ENCODE peak calls at places on chromosomes 16 and 17, in six cellular contexts. O, J, N, S, D and X are unnamed samples.

GRCh38 chr16:87336850-87337240 is 19.7 kb upstream of the C16orf95 start:
- DNase-seq in O (no peak), J (no peak), N (peak; percentile 11), S (no peak), D (no peak), X (no peak)

GRCh38 chr17:40356906-40357861 is 7.4 kb downstream of the GJD3 start:
- DNase-seq in O (no peak), J (no peak), N (no peak), S (no peak), D (no peak), X (no peak)

GRCh38 chr17:36703860-36704266 is 102.5 kb downstream of the MRM1 start:
- DNase-seq in O (peak; percentile 15), J (no peak), N (no peak), S (peak; percentile 70), D (peak; percentile 88), X (peak; percentile 33)

GRCh38 chr16:54282202-54282922 is 4.2 kb downstream of the IRX3 start:
- DNase-seq in O (peak; percentile 4), J (peak; percentile 63), N (peak; percentile 30), S (peak; percentile 51), D (peak; percentile 88), X (peak; percentile 60)

GRCh38 chr16:66203476-66203875 is 163.0 kb upstream of the CDH5 start:
- DNase-seq in O (no peak), J (no peak), N (no peak), S (no peak), D (no peak), X (no peak)

GRCh38 chr17:35390663-35391062 is 17.2 kb upstream of the SLFN11 start:
- DNase-seq in O (no peak), J (no peak), N (peak; percentile 73), S (no peak), D (no peak), X (no peak)

GRCh38 chr16:66352304-66352703 is 14.2 kb upstream of the CDH5 start:
- DNase-seq in O (no peak), J (no peak), N (no peak), S (no peak), D (no peak), X (no peak)

GRCh38 chr17:33091271-33091670 is 99.6 kb downstream of the SPACA3 start:
- DNase-seq in O (peak; percentile 22), J (no peak), N (no peak), S (no peak), D (no peak), X (peak; percentile 57)

GRCh38 chr17:50584749-50585148 is 24.2 kb downstream of the CACNA1G start:
- DNase-seq in O (no peak), J (no peak), N (no peak), S (no peak), D (no peak), X (no peak)

GRCh38 chr17:56478836-56479447 is 114.6 kb upstream of the NOG start:
- DNase-seq in O (peak; percentile 66), J (no peak), N (peak; percentile 35), S (peak; percentile 28), D (peak; percentile 39), X (peak; percentile 45)

GRCh38 chr16:85004587-85005205 is 6.6 kb downstream of the ZDHHC7 start:
- DNase-seq in O (peak; percentile 71), J (peak; percentile 79), N (no peak), S (no peak), D (no peak), X (no peak)

GRCh38 chr16:85002099-85002541 is 9.2 kb downstream of the ZDHHC7 start:
- DNase-seq in O (no peak), J (no peak), N (no peak), S (no peak), D (no peak), X (no peak)

GRCh38 chr16:85003723-85004586 is 7.4 kb downstream of the ZDHHC7 start:
- DNase-seq in O (no peak), J (no peak), N (no peak), S (peak; percentile 28), D (no peak), X (no peak)

GRCh38 chr16:85002643-85003042 is 8.7 kb downstream of the ZDHHC7 start:
- DNase-seq in O (no peak), J (peak; percentile 78), N (no peak), S (no peak), D (no peak), X (no peak)

GRCh38 chr16:85003076-85003475 is 8.3 kb downstream of the ZDHHC7 start:
- DNase-seq in O (no peak), J (no peak), N (no peak), S (no peak), D (no peak), X (no peak)
- H3K27ac ChIP-seq in O (no peak overlapping the region), J (peak overlapping the region; percentile 92), N (no peak overlapping the region), S (no peak overlapping the region), D (no peak overlapping the region), X (no peak overlapping the region)

GRCh38 chr16:5490499-5490898 is 392.9 kb upstream of the EEF2KMT start:
- DNase-seq in O (peak; percentile 3), J (no peak), N (peak; percentile 35), S (peak; percentile 71), D (peak; percentile 72), X (peak; percentile 74)
- TF ChIP-seq CTCF in O (peak; percentile 59), J (no peak), N (peak; percentile 64), S (peak; percentile 85), D (no peak), X (peak; percentile 94)

GRCh38 chr17:7016886-7017826 is 4.7 kb downstream of the RNASEK start:
- DNase-seq in O (no peak), J (no peak), N (no peak), S (peak; percentile 74), D (no peak), X (no peak)

GRCh38 chr17:7019839-7020519 is 2.9 kb upstream of the BCL6B start:
- DNase-seq in O (peak; percentile 51), J (peak; percentile 82), N (no peak), S (peak; percentile 58), D (peak; percentile 76), X (peak; percentile 66)

GRCh38 chr17:7017827-7018200 is 5.0 kb upstream of the BCL6B start:
- DNase-seq in O (no peak), J (no peak), N (peak; percentile 42), S (no peak), D (no peak), X (no peak)

GRCh38 chr17:7019406-7019805 is 3.4 kb upstream of the BCL6B start:
- DNase-seq in O (no peak), J (no peak), N (no peak), S (no peak), D (no peak), X (no peak)

GRCh38 chr17:7018331-7018964 is 4.4 kb upstream of the BCL6B start:
- DNase-seq in O (no peak), J (peak; percentile 89), N (no peak), S (no peak), D (no peak), X (no peak)
- H3K4me3 ChIP-seq in O (no peak overlapping the region), J (peak overlapping the region; percentile 68), N (no peak overlapping the region), S (no peak overlapping the region), D (no peak overlapping the region), X (no peak overlapping the region)

GRCh38 chr16:22685162-22685830 is 128.7 kb upstream of the HS3ST2 start:
- DNase-seq in O (no peak), J (peak; percentile 98), N (no peak), S (no peak), D (no peak), X (no peak)
- H3K27ac ChIP-seq in O (no peak overlapping the region), J (peak overlapping the region; percentile 73), N (no peak overlapping the region), S (no peak overlapping the region), D (no peak overlapping the region), X (no peak overlapping the region)

DNA sequence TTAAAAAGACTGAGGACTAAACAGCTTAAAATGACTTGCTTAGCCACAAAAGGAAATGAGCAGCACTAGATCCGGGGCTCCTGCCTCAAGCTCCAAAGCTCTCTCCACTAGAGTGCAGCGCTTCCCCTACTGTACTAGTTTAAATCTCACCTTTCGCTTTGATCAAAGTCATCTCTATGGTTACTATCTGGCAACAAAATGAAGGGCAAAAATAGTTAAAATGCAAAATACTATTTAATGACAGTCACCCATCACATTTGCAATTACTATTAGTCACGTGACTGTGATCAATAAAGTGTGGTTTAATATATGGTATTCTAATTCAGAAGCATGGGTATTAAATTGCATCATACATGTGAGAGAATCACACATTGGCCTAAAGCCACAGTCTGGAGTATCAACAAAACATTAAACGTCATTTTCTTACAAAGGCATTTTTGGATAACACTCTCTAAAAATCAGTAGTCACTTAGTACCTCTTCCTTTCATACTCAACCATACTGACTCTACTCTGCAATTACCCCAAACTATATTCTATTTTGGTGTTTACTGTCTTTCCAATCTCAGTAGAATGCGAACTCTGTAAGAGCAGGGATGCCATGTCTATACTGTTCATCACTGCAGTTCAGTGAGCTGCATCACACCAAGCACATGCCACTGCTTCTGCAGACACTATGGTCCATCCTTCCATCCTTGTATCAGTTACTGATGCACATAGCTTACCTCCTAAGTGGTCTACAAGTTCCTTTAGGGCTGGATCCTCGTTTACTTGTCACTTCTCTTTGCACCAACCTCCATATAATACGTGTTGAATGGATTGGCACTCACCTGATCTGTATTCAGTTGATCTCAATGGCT is 6.2 kb downstream of the PSMD12 start:
- DNase-seq in O (peak; percentile 55), J (no peak), N (no peak), S (peak; percentile 48), D (peak; percentile 39), X (peak; percentile 77)
- TF ChIP-seq CTCF in O (peak; percentile 77), J (no peak), N (no peak), S (peak; percentile 50), D (peak; percentile 31), X (peak; percentile 60)

GRCh38 chr16:84614914-84615813 is 2.7 kb downstream of the COTL1 start:
- DNase-seq in O (no peak), J (no peak), N (peak; percentile 35), S (no peak), D (no peak), X (peak; percentile 64)
- H3K4me3 ChIP-seq in O (peak overlapping the region; percentile 94), J (no peak overlapping the region), N (peak overlapping the region; percentile 90), S (no peak overlapping the region), D (no peak overlapping the region), X (no peak overlapping the region)

DNA sequence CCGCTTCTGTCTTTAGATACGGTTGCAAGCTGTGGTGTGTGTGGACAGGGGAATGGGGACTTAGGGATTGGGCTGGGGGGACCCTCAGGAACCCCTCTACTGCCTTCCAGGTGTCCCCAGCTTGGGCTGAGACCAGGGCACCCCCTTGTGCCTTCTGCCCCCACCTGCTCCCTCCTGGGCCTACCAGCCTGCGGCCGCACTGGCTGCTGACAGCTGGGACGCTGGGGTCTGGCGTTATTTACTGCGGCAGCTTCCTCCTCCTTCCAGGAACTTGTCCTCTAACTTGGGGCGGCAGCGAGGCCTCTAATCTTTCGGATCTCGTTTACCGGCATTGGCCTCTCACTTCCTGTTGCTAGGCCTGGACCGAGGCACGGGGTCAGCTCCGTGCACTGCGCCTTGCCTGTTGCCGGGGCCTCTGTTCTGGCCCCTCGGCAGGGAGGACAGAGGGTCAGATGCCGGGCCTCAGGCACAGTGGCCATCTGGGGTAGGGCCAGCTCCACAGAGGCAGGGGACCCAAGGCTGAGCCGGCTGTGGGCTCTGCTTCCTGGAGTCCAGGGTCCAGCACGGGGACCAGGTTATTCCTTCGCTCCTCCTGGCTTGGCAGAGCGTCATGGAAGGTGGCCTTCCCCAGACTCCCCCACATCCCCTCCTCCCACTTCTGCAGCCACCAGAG is 31.8 kb downstream of the TMEM235 start:
- DNase-seq in O (no peak), J (no peak), N (peak; percentile 77), S (peak; percentile 95), D (no peak), X (no peak)
- H3K27ac ChIP-seq in O (no peak overlapping the region), J (no peak overlapping the region), N (peak overlapping the region; percentile 78), S (peak overlapping the region; percentile 94), D (peak overlapping the region; percentile 76), X (no peak overlapping the region)

GRCh38 chr16:48334325-48334724 is 50.9 kb downstream of the SIAH1 start:
- DNase-seq in O (no peak), J (no peak), N (no peak), S (no peak), D (no peak), X (no peak)
- TF ChIP-seq CTCF in O (peak; percentile 42), J (no peak), N (no peak), S (peak; percentile 3), D (no peak), X (peak; percentile 22)